ENCODE peak calls at places on chromosomes 4 and X, in ten cellular contexts. P, S, J, K, A, X, U, Y, V and C are unnamed samples.

GRCh38 chrX:118626346-118626745 is 101.1 kb upstream of the IL13RA1 start:
- DNase-seq in Y (no peak), J (no peak), X (no peak), V (no peak), S (no peak), P (no peak), A (no peak), U (no peak), K (no peak), C (no peak)

GRCh38 chr4:3257125-3257690 is 8.2 kb downstream of the MSANTD1 start:
- DNase-seq in U (no peak), S (no peak), X (no peak), A (no peak), K (no peak), V (peak; percentile 45), P (no peak), Y (no peak), J (no peak), C (no peak)

GRCh38 chr4:103499094-103499493 is 220.7 kb downstream of the TACR3 start:
- DNase-seq in P (no peak), K (no peak), V (no peak), S (no peak), A (no peak), U (no peak), J (no peak), X (no peak), Y (no peak), C (no peak)

GRCh38 chrX:132044953-132045352 is 21.9 kb downstream of the STK26 start:
- DNase-seq in Y (no peak), U (no peak), P (no peak), X (no peak), A (no peak), K (no peak), S (no peak), V (no peak), J (no peak), C (no peak)

GRCh38 chr4:86380176-86380724 is 20.4 kb upstream of the MAPK10 start:
- DNase-seq in K (no peak), Y (no peak), J (no peak), V (no peak), S (no peak), U (no peak), A (no peak), X (no peak), P (no peak), C (no peak)

GRCh38 chr4:117700111-117700892 is 334.0 kb upstream of the NDST3 start:
- DNase-seq in U (no peak), X (no peak), S (peak; percentile 7), J (no peak), Y (no peak), P (no peak), K (no peak), V (no peak), A (no peak), C (no peak)

GRCh38 chrX:44314259-44314734 is 29.2 kb downstream of the EFHC2 start:
- DNase-seq in X (peak; percentile 16), A (no peak), Y (no peak), K (no peak), V (peak; percentile 11), P (no peak), J (no peak), S (no peak), U (peak; percentile 19), C (no peak)

GRCh38 chr4:137541866-137542648 is 9.8 kb upstream of the PCDH18 start:
- DNase-seq in P (no peak), K (no peak), S (no peak), V (no peak), X (no peak), A (no peak), U (no peak), Y (no peak), J (no peak), C (no peak)

GRCh38 chr4:113397114-113397701 is 347.8 kb downstream of the ANK2 start:
- DNase-seq in X (peak; percentile 43), K (no peak), V (no peak), J (peak; percentile 48), U (no peak), Y (no peak), S (peak; percentile 68), P (no peak), A (no peak), C (no peak)

GRCh38 chr4:15893967-15894366 is 44.6 kb downstream of the FGFBP1 start:
- DNase-seq in X (peak; percentile 84), V (no peak), U (peak; percentile 68), A (no peak), P (no peak), J (peak; percentile 87), K (no peak), Y (no peak), S (no peak), C (no peak)

GRCh38 chr4:687975-688694 is 816 bp downstream of the SLC49A3 start:
- DNase-seq in X (peak; percentile 31), Y (peak; percentile 34), A (no peak), J (no peak), K (no peak), P (no peak), S (no peak), V (no peak), U (no peak), C (no peak)

GRCh38 chrX:34638116-34638515 is 19.0 kb downstream of the TMEM47 start:
- DNase-seq in U (no peak), P (no peak), S (peak; percentile 50), V (no peak), A (no peak), X (no peak), J (no peak), Y (no peak), K (no peak), C (no peak)

GRCh38 chr4:189071241-189071640 is 869.4 kb upstream of the FRG1 start:
- DNase-seq in A (no peak), P (no peak), S (no peak), V (no peak), K (no peak), U (no peak), Y (no peak), X (no peak), J (no peak), C (no peak)

GRCh38 chrX:1462596-1463251 is 10.0 kb upstream of the ASMTL start:
- DNase-seq in V (no peak), A (no peak), P (peak; percentile 91), X (peak; percentile 47), Y (peak; percentile 53), J (no peak), S (no peak), U (peak; percentile 33), K (peak; percentile 61), C (no peak)

GRCh38 chrX:12349201-12349600 is 210.9 kb downstream of the FRMPD4 start:
- DNase-seq in U (no peak), A (no peak), K (no peak), J (no peak), Y (no peak), V (no peak), S (no peak), P (no peak), X (no peak), C (no peak)

GRCh38 chr4:160038560-160038959 is 935.7 kb downstream of the RAPGEF2 start:
- DNase-seq in U (no peak), V (no peak), A (no peak), P (no peak), J (no peak), X (no peak), S (no peak), K (no peak), Y (no peak), C (no peak)

GRCh38 chrX:323721-324628 is 5.4 kb upstream of the GTPBP6 start:
- DNase-seq in J (no peak), S (peak; percentile 69), V (peak; percentile 75), A (peak; percentile 30), X (no peak), P (no peak), K (no peak), Y (peak; percentile 69), U (no peak), C (no peak)